ENCODE peak calls at places on chromosomes 12 and 14, in four cellular contexts. H is sigmoid colon, S is transverse colon, L is esophagus muscularis mucosa. K is an unnamed sample.

GRCh38 chr12:121577443-121578180 is 3.2 kb downstream of the KDM2B start:
- DNase-seq in H (no peak), S (no peak), L (no peak), K (no peak)

GRCh38 chr12:120412421-120412820 is 25.5 kb upstream of the COX6A1 start:
- DNase-seq in H (no peak), S (no peak), L (no peak), K (no peak)

GRCh38 chr14:69652942-69653680 is 41.7 kb downstream of the SUSD6 start:
- DNase-seq in H (no peak), S (peak; percentile 55), L (no peak), K (no peak)

GRCh38 chr12:24079083-24079482 is 129.6 kb upstream of the SOX5 start:
- DNase-seq in H (no peak), S (no peak), L (no peak), K (no peak)

GRCh38 chr12:87469295-87469694 is 559.9 kb downstream of the C12orf50 start:
- DNase-seq in H (no peak), S (no peak), L (no peak), K (no peak)

GRCh38 chr12:22285871-22286270 is 48.6 kb downstream of the ST8SIA1 start:
- DNase-seq in H (no peak), S (no peak), L (no peak), K (no peak)

GRCh38 chr14:79424462-79424861 is 786.8 kb downstream of the DIO2 start:
- DNase-seq in H (no peak), S (no peak), L (no peak), K (no peak)

GRCh38 chr14:94049625-94050023 is 23.5 kb downstream of the OTUB2 start:
- DNase-seq in H (peak; percentile 32), S (no peak), L (no peak), K (no peak)

GRCh38 chr12:64029013-64029857 is 184.7 kb downstream of the SRGAP1 start:
- DNase-seq in H (peak; percentile 77), S (no peak), L (no peak), K (no peak)

GRCh38 chr12:3432176-3432742 is 58.7 kb upstream of the PRMT8 start:
- DNase-seq in H (no peak), S (peak; percentile 26), L (no peak), K (no peak)

GRCh38 chr12:21980544-21980943 is 39.3 kb upstream of the ABCC9 start:
- DNase-seq in H (no peak), S (no peak), L (no peak), K (no peak)

GRCh38 chr12:54304187-54304810 is 3.5 kb upstream of the NFE2 start:
- DNase-seq in H (peak; percentile 71), S (peak; percentile 69), L (peak; percentile 93), K (no peak)

GRCh38 chr12:98352218-98352811 is 163.1 kb upstream of the TMPO start:
- DNase-seq in H (no peak), S (no peak), L (no peak), K (no peak)

GRCh38 chr12:25034676-25035075 is 85.8 kb upstream of the BCAT1 start:
- DNase-seq in H (no peak), S (no peak), L (no peak), K (no peak)

GRCh38 chr14:31961881-31962280 is 115.2 kb upstream of the ARHGAP5 start:
- DNase-seq in H (no peak), S (no peak), L (peak; percentile 55), K (no peak)

GRCh38 chr12:111025792-111026430 is 105.5 kb upstream of the MYL2 start:
- DNase-seq in H (no peak), S (no peak), L (no peak), K (no peak)

GRCh38 chr12:93163260-93164036 is 214.3 kb upstream of the NUDT4 start:
- DNase-seq in H (no peak), S (no peak), L (no peak), K (no peak)

GRCh38 chr12:24795699-24796385 is 153.1 kb downstream of the BCAT1 start:
- DNase-seq in H (no peak), S (no peak), L (no peak), K (no peak)

GRCh38 chr14:99118046-99118721 is 153.8 kb downstream of the BCL11B start:
- DNase-seq in H (no peak), S (no peak), L (peak; percentile 72), K (peak; percentile 72)

GRCh38 chr14:91145396-91146160 is 31.7 kb downstream of the DGLUCY start:
- DNase-seq in H (no peak), S (no peak), L (no peak), K (no peak)

GRCh38 chr12:118070650-118071049 is 9.7 kb upstream of the WSB2 start:
- DNase-seq in H (no peak), S (no peak), L (no peak), K (no peak)

GRCh38 chr12:121748571-121749265 is 36.2 kb downstream of the TMEM120B start:
- DNase-seq in H (no peak), S (no peak), L (no peak), K (no peak)

GRCh38 chr12:101789171-101789570 is 41.6 kb downstream of the GNPTAB start:
- DNase-seq in H (no peak), S (no peak), L (no peak), K (no peak)

GRCh38 chr14:104824353-104824997 is 23.6 kb downstream of the ZBTB42 start:
- DNase-seq in H (no peak), S (no peak), L (no peak), K (no peak)
- TF ChIP-seq POLR2AphosphoS5 in H (no peak), S (no peak), L (no peak), K (no peak)

GRCh38 chr14:34692348-34692747 is 22.0 kb downstream of the CFL2 start:
- DNase-seq in H (no peak), S (no peak), L (no peak), K (no peak)

GRCh38 chr14:34692898-34693227 is 21.5 kb downstream of the CFL2 start:
- DNase-seq in H (no peak), S (no peak), L (no peak), K (no peak)

GRCh38 chr14:34691173-34691572 is 23.2 kb downstream of the CFL2 start:
- DNase-seq in H (no peak), S (no peak), L (no peak), K (no peak)

GRCh38 chr14:34688470-34689206 is 25.8 kb downstream of the CFL2 start:
- DNase-seq in H (no peak), S (no peak), L (no peak), K (no peak)

DNA sequence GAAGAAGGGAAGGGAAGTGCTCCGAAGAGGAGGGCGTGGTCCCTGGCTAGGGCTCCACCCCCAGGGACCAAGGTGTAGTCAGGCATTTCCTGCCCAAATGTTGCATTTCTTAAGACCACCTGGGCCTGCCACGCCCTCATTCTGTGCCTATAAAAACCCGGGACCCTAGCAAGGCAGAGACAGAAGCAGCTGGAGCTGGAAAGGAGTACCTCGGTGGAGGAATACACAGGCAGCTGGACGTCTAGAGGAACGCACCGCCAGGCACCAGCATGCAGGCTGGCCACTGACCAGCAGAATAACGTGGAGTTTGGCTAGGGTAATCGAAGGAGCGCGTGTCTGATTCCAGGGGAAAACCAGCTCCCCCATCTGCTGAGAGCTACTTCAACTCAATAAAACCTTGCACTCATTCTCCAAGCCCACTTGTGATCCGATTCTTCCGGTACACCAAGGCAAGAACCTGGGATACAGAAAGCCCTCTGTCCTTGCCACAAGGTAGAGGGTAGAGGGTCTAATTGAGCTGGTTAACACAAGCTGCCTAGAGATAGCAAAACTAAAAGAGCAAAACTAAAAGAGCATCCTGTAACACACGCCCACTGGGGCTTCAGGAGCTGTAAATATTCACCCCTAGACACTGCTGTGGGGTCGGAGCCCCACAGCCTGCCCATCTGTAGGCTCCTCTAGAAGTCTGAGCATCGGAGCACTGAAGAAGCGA is 21.0 kb downstream of the CFL2 start:
- DNase-seq in H (no peak), S (peak; percentile 64), L (no peak), K (no peak)
- TF ChIP-seq POLR2A in H (no peak), S (no peak), L (no peak), K (no peak)

DNA sequence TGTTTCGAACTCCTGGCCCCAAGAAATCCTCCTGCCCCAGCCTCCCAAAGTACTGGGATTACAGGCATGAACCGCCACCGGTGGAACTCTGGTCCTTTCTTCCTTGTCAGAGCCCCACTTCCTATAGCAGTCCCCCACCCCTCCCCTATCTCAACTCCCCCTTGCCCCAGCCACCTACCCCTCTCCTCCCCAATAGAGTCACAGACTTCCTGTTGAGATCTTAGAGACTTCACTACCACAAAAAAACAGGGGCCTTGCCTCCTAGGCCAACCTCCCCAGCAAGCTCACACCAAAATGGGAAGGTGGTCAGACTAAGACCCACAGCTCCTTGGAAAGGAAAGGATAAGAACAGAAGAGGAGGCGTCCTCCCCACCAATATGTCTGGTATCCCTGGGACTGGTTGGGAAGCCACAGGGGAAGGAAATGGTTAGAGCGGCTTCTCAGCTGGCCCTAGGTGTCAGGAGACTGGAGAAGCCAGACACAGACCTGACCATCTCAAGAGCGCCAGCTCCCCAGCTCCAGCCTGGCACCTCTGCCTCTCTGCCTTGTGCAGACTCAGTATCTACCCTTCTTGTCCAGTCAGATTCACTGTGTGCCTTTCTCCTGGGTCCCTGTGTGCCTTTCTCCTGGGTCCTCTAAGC is 8.5 kb downstream of the ITGB7 start:
- DNase-seq in H (no peak), S (no peak), L (no peak), K (no peak)
- H3K4me1 ChIP-seq in H (peaks cover 12% of the 10 kb centered on the region), S (peaks cover 22% of the 10 kb centered on the region), L (peaks cover 12% of the 10 kb centered on the region), K (peaks cover 13% of the 10 kb centered on the region)

GRCh38 chr14:81252278-81252677 is 31.5 kb upstream of the GTF2A1 start:
- DNase-seq in H (no peak), S (no peak), L (no peak), K (no peak)

GRCh38 chr14:81256289-81256960 is 35.7 kb upstream of the GTF2A1 start:
- DNase-seq in H (no peak), S (no peak), L (peak; percentile 57), K (no peak)
- TF ChIP-seq POLR2AphosphoS5 in H (no peak), S (no peak), L (no peak), K (no peak)

DNA sequence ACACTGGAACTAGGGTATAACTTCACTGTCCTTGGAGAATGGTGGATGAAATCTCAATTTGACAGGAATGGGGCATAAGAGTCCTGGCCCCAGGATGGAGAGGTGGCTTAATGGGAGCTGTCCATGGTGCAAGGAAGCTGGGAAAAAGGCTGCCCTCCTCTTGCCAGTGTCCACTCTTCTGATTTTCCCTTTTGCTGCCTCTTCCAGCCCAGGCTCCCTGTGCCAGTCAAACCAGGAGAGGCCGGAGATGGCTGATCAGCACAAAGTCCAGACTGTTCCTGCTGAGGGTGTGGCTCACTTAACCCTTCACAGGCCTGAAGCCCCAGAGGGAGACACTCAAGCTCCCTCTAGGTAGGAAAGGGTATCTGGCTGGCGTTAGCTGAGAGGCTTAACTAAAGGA is at the start of gene MYO1A:
- DNase-seq in H (no peak), S (peak; percentile 76), L (no peak), K (no peak)
- TF ChIP-seq POLR2A in H (no peak), S (peak; percentile 62), L (no peak), K (no peak)